ENCODE peak calls at places on chromosome 15, in five cellular contexts. One of them, this sample, is unnamed.

GRCh38 chr15:75694241-75695182 is 18.1 kb downstream of the CSPG4 start:
- DNase-seq in PC-3: peak
- DNase-seq in adrenal gland: peak
- DNase-seq in upper lobe of right lung: no peak
- DNase-seq in pancreas: peak
- DNase-seq in this sample: peak

GRCh38 chr15:92077353-92078080 is 224.0 kb downstream of the SLCO3A1 start:
- DNase-seq in pancreas: peak
- DNase-seq in adrenal gland: peak
- DNase-seq in upper lobe of right lung: peak
- DNase-seq in PC-3: peak
- DNase-seq in this sample: no peak

GRCh38 chr15:25624504-25625172 is 185.8 kb upstream of the UBE3A start:
- DNase-seq in PC-3: no peak
- DNase-seq in adrenal gland: no peak
- DNase-seq in pancreas: no peak
- DNase-seq in upper lobe of right lung: no peak
- DNase-seq in this sample: no peak

GRCh38 chr15:66849393-66849745 is 147.3 kb downstream of the SMAD6 start:
- DNase-seq in adrenal gland: no peak
- DNase-seq in upper lobe of right lung: no peak
- DNase-seq in pancreas: no peak
- DNase-seq in PC-3: no peak
- DNase-seq in this sample: no peak

GRCh38 chr15:39128746-39129145 is 452.1 kb upstream of the THBS1 start:
- DNase-seq in upper lobe of right lung: no peak
- DNase-seq in pancreas: no peak
- DNase-seq in adrenal gland: no peak
- DNase-seq in PC-3: no peak
- DNase-seq in this sample: no peak

GRCh38 chr15:36726224-36726623 is 146.8 kb downstream of the CDIN1 start:
- DNase-seq in PC-3: no peak
- DNase-seq in upper lobe of right lung: no peak
- DNase-seq in pancreas: no peak
- DNase-seq in adrenal gland: no peak
- DNase-seq in this sample: no peak

GRCh38 chr15:75170711-75171341 is 30.9 kb upstream of the C15orf39 start:
- DNase-seq in upper lobe of right lung: peak
- DNase-seq in pancreas: no peak
- DNase-seq in PC-3: peak
- DNase-seq in adrenal gland: peak
- DNase-seq in this sample: no peak

GRCh38 chr15:63084806-63085205 is 36.9 kb upstream of the LACTB start:
- DNase-seq in pancreas: no peak
- DNase-seq in PC-3: no peak
- DNase-seq in adrenal gland: no peak
- DNase-seq in upper lobe of right lung: no peak
- DNase-seq in this sample: no peak

GRCh38 chr15:94576889-94577533 is 345.6 kb downstream of the MCTP2 start:
- DNase-seq in upper lobe of right lung: no peak
- DNase-seq in PC-3: peak
- DNase-seq in adrenal gland: no peak
- DNase-seq in pancreas: peak
- DNase-seq in this sample: no peak

GRCh38 chr15:25987638-25988037 is 124.5 kb upstream of the ATP10A start:
- DNase-seq in pancreas: no peak
- DNase-seq in upper lobe of right lung: no peak
- DNase-seq in adrenal gland: no peak
- DNase-seq in PC-3: no peak
- DNase-seq in this sample: no peak

GRCh38 chr15:70337292-70338186 is 239.8 kb upstream of the TLE3 start:
- DNase-seq in pancreas: no peak
- DNase-seq in upper lobe of right lung: peak
- DNase-seq in PC-3: no peak
- DNase-seq in adrenal gland: peak
- DNase-seq in this sample: peak

GRCh38 chr15:36622247-36622795 is 42.9 kb downstream of the CDIN1 start:
- DNase-seq in upper lobe of right lung: no peak
- DNase-seq in adrenal gland: no peak
- DNase-seq in PC-3: no peak
- DNase-seq in pancreas: no peak
- DNase-seq in this sample: no peak

GRCh38 chr15:80599359-80599758 is 95.8 kb upstream of the ABHD17C start:
- DNase-seq in pancreas: no peak
- DNase-seq in adrenal gland: no peak
- DNase-seq in PC-3: peak
- DNase-seq in upper lobe of right lung: no peak
- DNase-seq in this sample: no peak

DNA sequence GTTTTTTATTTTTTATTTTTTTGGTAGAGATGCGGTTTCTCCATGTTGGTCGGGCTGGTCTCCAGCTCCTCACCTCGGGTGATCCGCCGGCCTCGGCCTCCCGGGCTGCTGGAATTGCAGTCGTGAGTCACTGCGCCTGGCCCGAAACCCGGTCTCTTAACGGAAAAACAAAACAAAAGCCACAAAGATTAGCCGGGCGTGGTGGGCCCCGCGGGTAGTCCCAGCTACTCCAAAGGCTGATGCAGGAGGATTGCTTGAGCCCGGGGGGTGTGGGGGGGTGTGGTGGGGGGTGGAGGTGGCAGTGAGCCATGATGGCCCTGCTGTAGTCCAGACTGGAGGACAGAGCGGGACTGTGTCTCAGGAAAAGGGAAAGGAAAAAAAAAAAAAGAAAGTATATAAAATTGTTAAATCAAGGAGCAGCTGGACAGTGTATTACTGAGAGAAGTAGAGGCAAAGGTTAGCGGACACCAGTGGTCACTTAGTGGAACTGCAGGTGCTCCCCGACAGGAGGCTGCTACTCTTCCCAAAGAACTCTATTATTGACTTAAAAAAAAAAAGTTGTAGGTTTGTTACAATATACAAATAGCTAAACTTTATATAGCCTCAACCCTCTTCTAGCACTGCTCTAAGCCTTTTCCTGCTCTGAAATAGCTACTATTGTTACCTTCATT is 30.3 kb upstream of the TUBGCP5 start:
- DNase-seq in pancreas: no peak
- DNase-seq in adrenal gland: no peak
- DNase-seq in upper lobe of right lung: no peak
- DNase-seq in PC-3: peak
- DNase-seq in this sample: no peak
- H3K27ac ChIP-seq in pancreas: no peak
- H3K27ac ChIP-seq in adrenal gland: no peak
- H3K27ac ChIP-seq in upper lobe of right lung: no peak
- H3K27ac ChIP-seq in PC-3: no peak
- H3K27ac ChIP-seq in this sample: no peak

GRCh38 chr15:90320062-90320884 is 31.8 kb upstream of the ZNF774 start:
- DNase-seq in pancreas: peak
- DNase-seq in upper lobe of right lung: peak
- DNase-seq in PC-3: peak
- DNase-seq in adrenal gland: peak
- DNase-seq in this sample: peak
- H3K4me3 ChIP-seq in pancreas: no peak
- H3K4me3 ChIP-seq in upper lobe of right lung: no peak
- H3K4me3 ChIP-seq in PC-3: peak
- H3K4me3 ChIP-seq in adrenal gland: no peak
- H3K4me3 ChIP-seq in this sample: peak

DNA sequence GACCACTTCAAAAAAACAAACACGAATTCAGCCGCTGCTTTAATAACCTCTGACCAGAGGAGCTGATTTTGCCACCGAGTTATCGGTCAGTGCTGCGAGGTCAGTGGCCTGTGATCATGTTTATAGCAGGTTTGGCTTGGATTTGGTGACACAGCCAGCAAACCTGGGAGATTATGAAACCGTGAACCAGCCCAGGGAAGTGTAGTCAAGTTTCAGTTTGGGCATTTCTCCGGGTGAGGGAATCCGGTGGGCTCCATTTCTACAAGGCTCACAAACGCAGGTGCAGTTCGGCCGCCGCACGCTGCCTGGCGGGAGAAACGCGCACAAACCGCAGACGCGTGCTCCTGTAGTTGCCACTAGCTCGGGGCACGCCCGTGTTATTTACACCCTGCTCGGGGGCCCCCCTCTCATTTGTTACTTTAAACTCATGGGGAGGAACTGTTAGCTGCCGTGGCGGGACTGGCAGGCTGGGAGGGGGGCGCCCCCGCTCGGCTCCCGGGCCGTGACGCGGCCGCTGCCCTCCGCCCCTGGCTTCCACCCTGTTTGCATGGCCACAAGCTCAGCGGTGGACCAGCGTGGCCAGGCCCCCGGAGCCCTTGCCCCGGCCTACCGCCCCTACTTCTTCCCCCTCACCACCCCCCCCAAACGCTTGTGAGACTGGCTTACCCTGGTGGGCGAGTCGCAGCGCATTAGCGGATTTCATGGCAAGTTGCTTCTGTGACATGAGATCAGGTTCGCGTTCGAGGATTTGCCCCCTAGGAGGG is 13.6 kb upstream of the ONECUT1 start:
- DNase-seq in adrenal gland: no peak
- DNase-seq in upper lobe of right lung: no peak
- DNase-seq in PC-3: no peak
- DNase-seq in pancreas: peak
- DNase-seq in this sample: no peak
- TF ChIP-seq CTCF in adrenal gland: no peak
- TF ChIP-seq CTCF in upper lobe of right lung: no peak
- TF ChIP-seq CTCF in PC-3: no peak
- TF ChIP-seq CTCF in pancreas: no peak
- TF ChIP-seq CTCF in this sample: no peak

DNA sequence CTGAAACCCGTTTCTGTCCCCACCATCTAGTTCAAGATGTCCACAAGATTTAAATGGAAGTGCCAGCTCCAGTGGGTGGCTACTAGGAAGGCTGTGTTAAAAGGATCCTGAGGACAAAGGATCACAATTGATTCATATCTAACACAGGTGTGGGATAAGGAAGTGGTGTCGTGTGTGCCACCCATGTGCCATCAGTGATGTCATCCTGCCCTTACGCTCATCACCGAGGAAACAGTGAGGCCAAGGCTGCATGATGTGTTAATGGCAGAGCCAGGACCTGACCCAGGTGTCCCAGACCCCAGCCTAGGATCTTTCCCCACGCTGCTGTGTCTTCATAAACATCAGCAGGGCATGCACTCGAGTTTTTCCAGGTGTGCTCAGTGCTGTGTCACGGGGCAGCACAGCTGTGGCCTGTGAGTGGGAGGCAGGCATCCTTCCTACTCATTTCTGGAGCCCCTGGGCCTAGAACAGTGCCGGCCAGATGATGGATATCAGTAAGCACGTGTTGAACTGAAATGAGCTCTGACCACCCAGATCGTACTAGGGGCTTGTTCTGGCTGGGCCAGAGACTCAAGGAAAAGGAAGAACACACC is 10.6 kb upstream of the TGM5 start:
- DNase-seq in PC-3: no peak
- DNase-seq in upper lobe of right lung: no peak
- DNase-seq in pancreas: no peak
- DNase-seq in adrenal gland: peak
- DNase-seq in this sample: peak
- H3K27ac ChIP-seq in PC-3: no peak
- H3K27ac ChIP-seq in upper lobe of right lung: no peak
- H3K27ac ChIP-seq in pancreas: no peak
- H3K27ac ChIP-seq in adrenal gland: no peak
- H3K27ac ChIP-seq in this sample: no peak